ENCODE peak calls at places on chromosome 20, in eight cellular contexts. F, S, N, J, W, T, E and Z are unnamed samples.

GRCh38 chr20:59269396-59270025 is 30.9 kb upstream of the EDN3 start:
- DNase-seq in S (no peak), E (no peak), F (no peak), T (no peak), J (no peak), W (no peak), N (no peak), Z (no peak)

GRCh38 chr20:62161347-62161746 is 17.8 kb downstream of the SS18L1 start:
- DNase-seq in S (no peak), F (no peak), E (no peak), N (no peak), W (no peak), J (no peak), T (no peak), Z (no peak)

GRCh38 chr20:9068232-9068781 is 580 bp upstream of the PLCB4 start:
- DNase-seq in J (no peak), F (no peak), E (no peak), T (no peak), W (no peak), N (no peak), S (peak), Z (no peak)

GRCh38 chr20:53981752-53982437 is 88.5 kb downstream of the BCAS1 start:
- DNase-seq in W (no peak), T (no peak), E (peak), J (no peak), N (no peak), S (no peak), F (peak), Z (no peak)

GRCh38 chr20:37390503-37390890 is 44.6 kb downstream of the SRC start:
- DNase-seq in T (no peak), E (no peak), F (no peak), W (no peak), N (no peak), S (no peak), J (no peak), Z (no peak)

GRCh38 chr20:59143326-59143725 is 20.3 kb upstream of the ZNF831 start:
- DNase-seq in F (no peak), N (no peak), J (no peak), T (no peak), W (no peak), E (no peak), S (no peak), Z (no peak)

GRCh38 chr20:62985089-62985778 is 21.5 kb downstream of the BHLHE23 start:
- DNase-seq in J (no peak), T (no peak), E (no peak), F (no peak), W (no peak), N (no peak), S (no peak), Z (no peak)

GRCh38 chr20:51036827-51037229 is 13.9 kb upstream of the KCNG1 start:
- DNase-seq in S (no peak), J (no peak), N (no peak), E (no peak), W (no peak), F (no peak), T (no peak), Z (no peak)

GRCh38 chr20:45157977-45158376 is 16.7 kb upstream of the PI3 start:
- DNase-seq in F (no peak), T (no peak), N (peak), W (no peak), S (no peak), J (no peak), E (peak), Z (no peak)

GRCh38 chr20:41469868-41470267 is 103.2 kb upstream of the EMILIN3 start:
- DNase-seq in F (no peak), N (no peak), T (no peak), J (no peak), S (no peak), E (no peak), W (no peak), Z (no peak)

GRCh38 chr20:43994486-43995100 is 79.9 kb downstream of the TOX2 start:
- DNase-seq in N (no peak), J (no peak), F (no peak), E (peak), T (no peak), S (no peak), W (no peak), Z (no peak)

GRCh38 chr20:4117341-4117740 is 102.0 kb upstream of the RNF24 start:
- DNase-seq in T (no peak), E (no peak), J (no peak), S (no peak), N (no peak), F (no peak), W (no peak), Z (no peak)

GRCh38 chr20:17494201-17494600 is 37.0 kb downstream of the BFSP1 start:
- DNase-seq in T (no peak), N (no peak), J (no peak), E (no peak), S (no peak), F (no peak), W (no peak), Z (no peak)

GRCh38 chr20:42963796-42964195 is 225.9 kb downstream of the PTPRT start:
- DNase-seq in N (no peak), F (no peak), T (no peak), S (no peak), E (no peak), W (no peak), J (no peak), Z (no peak)

GRCh38 chr20:19889011-19889953 is 127.9 kb upstream of the NAA20 start:
- DNase-seq in J (no peak), E (no peak), N (no peak), F (no peak), T (no peak), S (no peak), W (no peak), Z (no peak)

GRCh38 chr20:15547109-15547508 is 1026.1 kb downstream of the KIF16B start:
- DNase-seq in J (no peak), T (no peak), N (no peak), F (no peak), E (no peak), W (no peak), S (no peak), Z (no peak)

GRCh38 chr20:25467441-25467840 is 60.0 kb downstream of the GINS1 start:
- DNase-seq in T (no peak), E (no peak), J (no peak), F (no peak), W (no peak), N (no peak), S (no peak), Z (no peak)

GRCh38 chr20:50729925-50730764 is 1.2 kb upstream of the PARD6B start:
- DNase-seq in W (no peak), E (peak), S (no peak), J (no peak), N (no peak), T (no peak), F (no peak), Z (no peak)

GRCh38 chr20:44021900-44022299 is 107.2 kb downstream of the TOX2 start:
- DNase-seq in T (no peak), E (no peak), N (no peak), F (no peak), J (no peak), W (no peak), S (no peak), Z (no peak)

GRCh38 chr20:57795347-57795697 is 85.5 kb upstream of the PMEPA1 start:
- DNase-seq in W (no peak), E (no peak), J (no peak), T (no peak), F (no peak), N (no peak), S (no peak), Z (no peak)